ENCODE peak calls at places on chromosomes 6 and 20, in ten cellular contexts. P is A549, U is dorsolateral prefrontal cortex, D is ovary, J is lower lobe of right lung, R is stomach, V is IMR-90, Z is Peyer's patch, I is brain microvascular endothelial cell, K is endodermal cell. W is an unnamed sample.

GRCh38 chr6:119757467-119757866 is 407.9 kb upstream of the MAN1A1 start:
- DNase-seq in P (no peak), U (no peak), D (no peak), J (no peak), R (no peak), V (no peak), Z (no peak), I (no peak), K (no peak), W (no peak)

GRCh38 chr20:7113577-7114466 is 346.3 kb downstream of the BMP2 start:
- DNase-seq in P (peak), U (peak), D (no peak), J (no peak), R (peak), V (peak), Z (no peak), I (peak), K (peak), W (peak)

GRCh38 chr20:54268941-54269340 is 61.1 kb downstream of the PFDN4 start:
- DNase-seq in P (no peak), U (no peak), D (no peak), J (no peak), R (no peak), V (no peak), Z (no peak), I (no peak), K (peak), W (no peak)

GRCh38 chr20:47360207-47360488 is 3.6 kb upstream of the ZMYND8 start:
- DNase-seq in P (peak), U (no peak), D (peak), J (no peak), R (peak), V (peak), Z (peak), I (no peak), K (no peak), W (no peak)

GRCh38 chr6:137744877-137745276 is 122.2 kb upstream of the TNFAIP3 start:
- DNase-seq in P (no peak), U (no peak), D (no peak), J (no peak), R (no peak), V (no peak), Z (no peak), I (no peak), K (no peak), W (no peak)

GRCh38 chr6:107870379-107870778 is 46.3 kb upstream of the SCML4 start:
- DNase-seq in P (no peak), U (no peak), D (no peak), J (no peak), R (no peak), V (peak), Z (no peak), I (peak), K (no peak), W (no peak)

GRCh38 chr6:47000842-47001241 is 41.3 kb downstream of the ADGRF1 start:
- DNase-seq in P (no peak), U (no peak), D (no peak), J (no peak), R (no peak), V (no peak), Z (no peak), I (no peak), K (no peak), W (no peak)

GRCh38 chr20:20413801-20414200 is 45.9 kb downstream of the INSM1 start:
- DNase-seq in P (no peak), U (no peak), D (no peak), J (no peak), R (no peak), V (no peak), Z (no peak), I (no peak), K (peak), W (no peak)

GRCh38 chr6:169619650-169620049 is 82.2 kb downstream of the WDR27 start:
- DNase-seq in P (no peak), U (no peak), D (no peak), J (no peak), R (no peak), V (peak), Z (no peak), I (peak), K (no peak), W (no peak)

GRCh38 chr6:140403020-140403419 is 1028.6 kb upstream of the CITED2 start:
- DNase-seq in P (no peak), U (no peak), D (no peak), J (no peak), R (no peak), V (no peak), Z (no peak), I (no peak), K (no peak), W (no peak)

GRCh38 chr6:48325701-48326100 is 214.7 kb upstream of the PTCHD4 start:
- DNase-seq in P (no peak), U (no peak), D (no peak), J (no peak), R (no peak), V (peak), Z (no peak), I (no peak), K (no peak), W (no peak)

GRCh38 chr20:40463171-40463570 is 225.9 kb downstream of the MAFB start:
- DNase-seq in P (no peak), U (no peak), D (no peak), J (no peak), R (no peak), V (no peak), Z (no peak), I (no peak), K (no peak), W (peak)

GRCh38 chr6:76418657-76419217 is 346.3 kb upstream of the IMPG1 start:
- DNase-seq in P (no peak), U (no peak), D (no peak), J (no peak), R (no peak), V (no peak), Z (no peak), I (peak), K (no peak), W (no peak)

GRCh38 chr20:51431321-51431720 is 111.2 kb downstream of the NFATC2 start:
- DNase-seq in P (no peak), U (no peak), D (no peak), J (no peak), R (no peak), V (no peak), Z (peak), I (no peak), K (no peak), W (no peak)

GRCh38 chr6:41443616-41444525 is 102.3 kb upstream of the FOXP4 start:
- DNase-seq in P (no peak), U (no peak), D (peak), J (no peak), R (no peak), V (no peak), Z (no peak), I (no peak), K (no peak), W (peak)

GRCh38 chr6:85112540-85112939 is 337.3 kb upstream of the NT5E start:
- DNase-seq in P (no peak), U (no peak), D (no peak), J (no peak), R (no peak), V (no peak), Z (no peak), I (no peak), K (no peak), W (no peak)

GRCh38 chr6:1716845-1717244 is 107.1 kb downstream of the FOXC1 start:
- DNase-seq in P (no peak), U (no peak), D (no peak), J (no peak), R (no peak), V (no peak), Z (no peak), I (no peak), K (no peak), W (no peak)

GRCh38 chr6:35370799-35371493 is 28.6 kb downstream of the PPARD start:
- DNase-seq in P (no peak), U (no peak), D (no peak), J (peak), R (no peak), V (peak), Z (no peak), I (peak), K (no peak), W (no peak)

GRCh38 chr6:150924808-150925654 is 59.5 kb downstream of the MTHFD1L start:
- DNase-seq in P (no peak), U (no peak), D (no peak), J (no peak), R (no peak), V (peak), Z (no peak), I (peak), K (no peak), W (peak)

GRCh38 chr20:46773680-46774079 is 64.2 kb downstream of the SLC2A10 start:
- DNase-seq in P (no peak), U (no peak), D (no peak), J (no peak), R (no peak), V (no peak), Z (no peak), I (no peak), K (no peak), W (no peak)

GRCh38 chr6:87139236-87139635 is 16.1 kb upstream of the ZNF292 start:
- DNase-seq in P (peak), U (no peak), D (no peak), J (no peak), R (no peak), V (peak), Z (peak), I (peak), K (no peak), W (no peak)

GRCh38 chr20:17534077-17534476 is 2.9 kb upstream of the BFSP1 start:
- DNase-seq in P (no peak), U (no peak), D (no peak), J (no peak), R (no peak), V (no peak), Z (no peak), I (no peak), K (no peak), W (no peak)
- H3K27ac ChIP-seq in P (no peak), U (no peak), D (no peak), J (no peak), R (no peak), V (no peak), Z (no peak), I (no peak), K (no peak), W (no peak)

GRCh38 chr6:44660561-44661220 is 273.2 kb downstream of the CDC5L start:
- DNase-seq in P (no peak), U (no peak), D (no peak), J (no peak), R (no peak), V (no peak), Z (no peak), I (no peak), K (no peak), W (no peak)

GRCh38 chr6:44661631-44662030 is 274.1 kb downstream of the CDC5L start:
- DNase-seq in P (no peak), U (no peak), D (no peak), J (no peak), R (no peak), V (no peak), Z (no peak), I (no peak), K (no peak), W (no peak)

GRCh38 chr6:44663860-44664584 is 276.5 kb downstream of the CDC5L start:
- DNase-seq in P (no peak), U (no peak), D (no peak), J (no peak), R (no peak), V (no peak), Z (no peak), I (no peak), K (peak), W (no peak)

GRCh38 chr6:44661221-44661609 is 273.7 kb downstream of the CDC5L start:
- DNase-seq in P (no peak), U (no peak), D (no peak), J (no peak), R (no peak), V (no peak), Z (no peak), I (no peak), K (no peak), W (no peak)

DNA sequence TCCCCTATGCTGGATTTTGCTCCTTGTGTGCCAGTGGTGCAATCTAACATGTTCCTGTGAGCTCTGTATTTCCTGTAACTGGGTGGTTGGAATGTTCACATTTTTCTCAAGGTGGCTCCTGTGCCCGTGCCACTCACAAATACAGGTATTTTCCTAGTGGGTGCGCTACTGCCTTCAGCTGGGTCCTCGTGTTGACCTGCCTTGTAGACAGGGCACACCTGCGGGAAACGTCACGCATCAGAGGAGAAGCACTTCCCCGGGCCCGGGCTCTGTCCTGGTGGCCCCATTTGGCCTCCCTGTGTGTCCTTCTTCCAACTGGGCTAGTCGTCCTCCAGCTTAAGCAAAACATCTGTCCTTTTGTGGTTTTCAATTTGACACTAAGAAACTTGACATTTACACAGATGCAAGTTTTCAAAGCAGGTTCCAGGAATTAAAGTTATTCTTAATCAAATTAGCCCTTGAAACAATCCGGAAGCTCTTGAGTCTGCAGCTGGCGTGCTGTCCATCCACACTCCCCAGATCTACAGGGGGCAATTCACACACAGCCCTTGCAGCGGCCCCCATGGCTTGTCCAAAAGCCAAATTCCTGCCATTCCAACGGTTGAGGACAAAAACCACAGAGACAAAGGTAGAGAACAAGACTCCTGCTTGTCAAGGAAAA is 275.1 kb downstream of the CDC5L start:
- DNase-seq in P (no peak), U (no peak), D (no peak), J (peak), R (no peak), V (no peak), Z (peak), I (peak), K (peak), W (no peak)
- H3K27ac ChIP-seq in P (no peak), U (no peak), D (no peak), J (no peak), R (no peak), V (no peak), Z (no peak), I (no peak), K (peak), W (no peak)

DNA sequence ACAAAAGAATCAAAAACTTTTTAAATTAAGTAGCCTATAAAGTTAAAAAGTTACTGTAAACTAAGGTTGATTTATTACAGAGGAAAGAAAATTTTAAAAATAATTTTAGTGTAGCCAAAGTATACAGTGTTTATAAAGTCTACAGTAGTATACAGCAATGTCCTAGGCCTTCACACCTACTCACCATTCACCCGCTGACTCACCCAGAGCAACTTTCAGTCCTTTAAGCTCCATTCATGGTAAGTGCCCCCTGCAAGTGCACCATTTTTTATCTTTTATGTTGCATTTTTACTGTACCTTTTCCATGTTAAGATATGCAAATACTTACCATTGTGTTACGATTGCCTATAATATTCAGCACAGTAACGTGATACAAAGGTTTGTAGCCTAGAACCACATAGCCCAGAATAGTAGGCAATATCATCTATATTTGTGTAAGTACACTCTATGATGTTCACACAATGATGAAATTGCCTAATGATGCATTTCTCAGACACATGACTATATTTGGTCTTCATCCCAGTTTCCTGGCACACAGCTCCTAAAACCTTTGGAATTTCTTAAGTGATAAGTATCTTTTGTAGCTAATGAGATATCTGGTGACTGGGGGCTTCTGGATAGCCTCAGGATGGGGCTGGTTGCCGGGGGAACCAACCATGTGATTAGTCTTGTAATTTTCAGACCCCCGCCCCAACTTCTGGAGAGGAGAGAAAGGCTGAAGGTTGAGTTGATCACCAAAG is 111.0 kb downstream of the MRPL14 start:
- DNase-seq in P (no peak), U (no peak), D (no peak), J (no peak), R (no peak), V (peak), Z (no peak), I (peak), K (peak), W (no peak)
- H3K27ac ChIP-seq in P (peak), U (no peak), D (no peak), J (no peak), R (no peak), V (peak), Z (no peak), I (no peak), K (no peak), W (no peak)

GRCh38 chr6:130676077-130676772 is 151.0 kb upstream of the SMLR1 start:
- DNase-seq in P (no peak), U (no peak), D (peak), J (no peak), R (no peak), V (no peak), Z (no peak), I (peak), K (peak), W (no peak)
- H3K27ac ChIP-seq in P (no peak), U (no peak), D (peak), J (no peak), R (no peak), V (no peak), Z (no peak), I (peak), K (no peak), W (no peak)

DNA sequence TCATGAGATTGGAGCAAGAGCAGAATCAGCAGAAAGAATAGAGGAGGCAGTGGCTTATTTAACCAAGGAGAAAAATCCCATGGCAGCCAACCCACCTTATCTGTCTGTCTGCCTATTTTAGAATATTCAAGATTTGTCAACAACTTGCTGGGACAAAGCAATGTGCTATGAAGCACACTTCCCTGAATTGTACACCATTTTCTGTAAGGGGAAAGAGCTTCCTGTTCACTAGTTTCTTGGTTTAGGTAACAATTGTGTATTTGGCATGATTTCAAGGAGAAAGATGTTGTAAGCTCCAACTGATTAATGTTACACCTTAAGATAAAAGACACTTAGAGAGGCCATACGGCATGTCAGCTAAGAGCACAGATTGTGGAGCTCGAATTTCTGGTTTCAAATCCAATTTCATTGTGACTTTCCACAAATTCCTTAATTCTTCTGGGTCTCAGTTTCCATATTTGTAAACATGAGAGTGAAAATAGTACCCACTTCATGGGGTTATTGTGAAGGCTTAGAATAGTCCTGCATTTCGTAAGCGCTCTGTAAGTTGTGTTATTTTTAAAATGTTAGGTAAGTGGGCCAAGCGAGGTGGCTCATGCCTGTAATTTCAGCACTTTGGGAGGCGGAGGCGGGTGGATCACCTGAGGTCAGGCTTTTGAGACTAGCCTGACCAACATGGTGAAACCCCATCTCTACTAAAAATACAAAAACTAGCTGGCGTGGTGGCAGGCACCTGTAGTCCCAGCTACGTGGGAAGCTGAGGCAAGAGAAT is 4.8 kb upstream of the MUC22 start:
- DNase-seq in P (no peak), U (no peak), D (no peak), J (peak), R (no peak), V (no peak), Z (no peak), I (no peak), K (no peak), W (no peak)
- H3K27ac ChIP-seq in P (no peak), U (no peak), D (no peak), J (peak), R (no peak), V (no peak), Z (no peak), I (no peak), K (no peak), W (peak)

GRCh38 chr6:52966101-52966500 is 29.0 kb downstream of the GSTA4 start:
- DNase-seq in P (no peak), U (no peak), D (no peak), J (no peak), R (no peak), V (no peak), Z (no peak), I (no peak), K (no peak), W (no peak)
- H3K27ac ChIP-seq in P (no peak), U (no peak), D (no peak), J (no peak), R (no peak), V (no peak), Z (no peak), I (no peak), K (no peak), W (no peak)

DNA sequence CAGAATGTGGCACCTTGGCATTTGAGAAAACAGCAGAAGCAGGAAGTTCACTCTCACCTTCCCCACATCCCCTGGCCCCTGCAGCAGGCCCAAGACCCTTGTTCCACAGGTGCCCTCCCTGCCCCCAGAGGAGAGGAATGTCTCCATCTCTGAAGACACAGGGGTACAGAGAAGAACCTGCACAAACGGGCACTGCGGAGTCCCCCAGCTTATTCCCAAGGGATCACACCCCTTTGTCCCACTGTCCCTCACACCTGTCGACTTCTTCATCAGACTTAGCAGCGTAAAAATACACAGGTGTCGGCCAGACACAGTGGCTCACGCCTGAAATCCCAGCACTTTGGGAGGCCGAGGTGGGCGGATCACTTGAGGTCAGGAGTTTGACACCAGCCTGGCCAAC is 42.9 kb upstream of the TMEM181 start:
- DNase-seq in P (no peak), U (no peak), D (no peak), J (no peak), R (no peak), V (no peak), Z (no peak), I (no peak), K (peak), W (no peak)
- H3K27ac ChIP-seq in P (no peak), U (no peak), D (no peak), J (no peak), R (no peak), V (no peak), Z (no peak), I (no peak), K (no peak), W (no peak)

W was measured in right cardiac atrium.